ENCODE peak calls at places on chromosome 18, in eight cellular contexts. N, J, S, I, O, F, T and W are unnamed samples.
A peak's percentile ranks its signal among the peaks of the same experiment; 100 is the strongest.

GRCh38 chr18:76643996-76644395 is 149.0 kb upstream of the ZNF516 start:
- DNase-seq in N (no peak), J (no peak), S (no peak), I (no peak), O (peak; percentile 16), F (no peak), T (no peak), W (no peak)

GRCh38 chr18:8293184-8293583 is 316.1 kb upstream of the RAB12 start:
- DNase-seq in N (no peak), J (no peak), S (no peak), I (no peak), O (no peak), F (no peak), T (no peak), W (no peak)

GRCh38 chr18:63440219-63440618 is 17.9 kb upstream of the VPS4B start:
- DNase-seq in N (no peak), J (no peak), S (no peak), I (no peak), O (peak; percentile 55), F (no peak), T (peak; percentile 8), W (no peak)

GRCh38 chr18:36419913-36420531 is 122.5 kb downstream of the FHOD3 start:
- DNase-seq in N (no peak), J (peak; percentile 43), S (peak; percentile 79), I (no peak), O (peak; percentile 89), F (no peak), T (peak; percentile 20), W (peak; percentile 17)

GRCh38 chr18:58249677-58250076 is 205.7 kb downstream of the NEDD4L start:
- DNase-seq in N (no peak), J (no peak), S (no peak), I (no peak), O (no peak), F (peak; percentile 32), T (no peak), W (no peak)

GRCh38 chr18:8800445-8800844 is 95.1 kb downstream of the MTCL1 start:
- DNase-seq in N (peak; percentile 99), J (peak; percentile 100), S (no peak), I (no peak), O (peak; percentile 96), F (peak; percentile 97), T (peak; percentile 96), W (no peak)

GRCh38 chr18:7414459-7414858 is 152.7 kb upstream of the PTPRM start:
- DNase-seq in N (no peak), J (no peak), S (no peak), I (no peak), O (peak; percentile 60), F (peak; percentile 13), T (peak; percentile 26), W (no peak)

GRCh38 chr18:74784791-74785190 is 187.1 kb downstream of the ZNF407 start:
- DNase-seq in N (no peak), J (no peak), S (no peak), I (no peak), O (no peak), F (no peak), T (no peak), W (no peak)

GRCh38 chr18:12819330-12819729 is 64.7 kb downstream of the PTPN2 start:
- DNase-seq in N (no peak), J (no peak), S (peak; percentile 80), I (no peak), O (no peak), F (no peak), T (no peak), W (peak; percentile 53)

GRCh38 chr18:48295586-48296311 is 113.4 kb downstream of the ZBTB7C start:
- DNase-seq in N (no peak), J (no peak), S (no peak), I (peak; percentile 60), O (no peak), F (peak; percentile 9), T (peak; percentile 6), W (no peak)

GRCh38 chr18:74217476-74218143 is 69.3 kb downstream of the TIMM21 start:
- DNase-seq in N (no peak), J (no peak), S (no peak), I (no peak), O (peak; percentile 55), F (no peak), T (no peak), W (no peak)

GRCh38 chr18:7824970-7825369 is 257.9 kb downstream of the PTPRM start:
- DNase-seq in N (no peak), J (no peak), S (no peak), I (no peak), O (no peak), F (no peak), T (peak; percentile 49), W (no peak)

GRCh38 chr18:78977627-78978271 is 1.9 kb upstream of the SALL3 start:
- DNase-seq in N (no peak), J (no peak), S (no peak), I (no peak), O (no peak), F (no peak), T (no peak), W (no peak)

GRCh38 chr18:21000667-21001066 is 110.9 kb downstream of the ROCK1 start:
- DNase-seq in N (no peak), J (peak; percentile 10), S (no peak), I (no peak), O (peak; percentile 43), F (peak; percentile 11), T (peak; percentile 30), W (no peak)

GRCh38 chr18:26840965-26841364 is 24.5 kb downstream of the AQP4 start:
- DNase-seq in N (no peak), J (no peak), S (no peak), I (no peak), O (no peak), F (no peak), T (no peak), W (no peak)
- TF ChIP-seq CTCF in N (no peak), J (no peak), S (no peak), I (no peak), O (no peak), F (no peak), T (no peak), W (peak; percentile 2)

DNA sequence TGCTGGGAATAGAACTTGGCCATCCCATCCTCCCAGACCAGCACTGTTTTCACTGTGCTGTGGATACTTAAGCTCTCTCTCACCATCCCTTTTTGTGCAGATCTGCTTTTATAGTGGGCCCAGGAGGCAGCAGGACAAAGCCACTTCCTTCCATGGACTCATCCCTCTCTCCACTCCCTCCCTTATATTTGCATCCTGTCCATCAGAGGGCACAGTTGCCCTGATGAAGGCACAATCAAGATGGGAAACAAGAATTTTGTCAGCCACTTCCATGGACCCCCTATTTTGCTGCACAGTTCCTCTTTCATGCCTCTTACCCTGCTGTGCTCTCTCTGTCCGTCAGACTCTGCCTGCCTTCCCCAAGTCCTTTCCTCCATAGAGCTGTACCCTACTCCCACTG is 338.7 kb downstream of the HRH4 start:
- DNase-seq in N (no peak), J (no peak), S (no peak), I (no peak), O (no peak), F (no peak), T (no peak), W (no peak)
- TF ChIP-seq CTCF in N (no peak), J (no peak), S (no peak), I (peak; percentile 23), O (no peak), F (no peak), T (no peak), W (no peak)

GRCh38 chr18:37608876-37609275 is 43.3 kb upstream of the CELF4 start:
- DNase-seq in N (no peak), J (no peak), S (no peak), I (no peak), O (no peak), F (no peak), T (no peak), W (no peak)
- TF ChIP-seq CTCF in N (no peak), J (no peak), S (no peak), I (no peak), O (no peak), F (no peak), T (no peak), W (no peak)

GRCh38 chr18:61528961-61529360 is 195.7 kb downstream of the CDH20 start:
- DNase-seq in N (no peak), J (peak; percentile 20), S (no peak), I (no peak), O (no peak), F (no peak), T (no peak), W (no peak)
- TF ChIP-seq CTCF in N (no peak), J (no peak), S (no peak), I (no peak), O (no peak), F (no peak), T (no peak), W (no peak)